ENCODE peak calls at places on chromosome 5, in five cellular contexts. T, D, M, B and X are unnamed samples.

GRCh38 chr5:174204914-174205313 is 159.4 kb downstream of the NSG2 start:
- DNase-seq in M (no peak), T (no peak), B (no peak), D (no peak), X (no peak)

GRCh38 chr5:14123551-14123950 is 19.6 kb upstream of the TRIO start:
- DNase-seq in T (no peak), B (no peak), M (no peak), D (no peak), X (no peak)

GRCh38 chr5:38783011-38783551 is 62.7 kb upstream of the OSMR start:
- DNase-seq in D (no peak), T (no peak), M (no peak), B (no peak), X (no peak)

GRCh38 chr5:140011297-140011802 is 31.7 kb downstream of the NRG2 start:
- DNase-seq in B (peak; percentile 75), M (no peak), D (no peak), T (no peak), X (no peak)

GRCh38 chr5:147669113-147669869 is 113.2 kb downstream of the JAKMIP2 start:
- DNase-seq in D (no peak), M (no peak), T (no peak), B (no peak), X (no peak)

GRCh38 chr5:67268233-67269011 is 71.8 kb upstream of the CD180 start:
- DNase-seq in D (peak; percentile 69), B (no peak), M (no peak), T (peak; percentile 55), X (no peak)

GRCh38 chr5:122816726-122817125 is 28.7 kb upstream of the SNX24 start:
- DNase-seq in B (no peak), T (no peak), D (no peak), M (no peak), X (no peak)

GRCh38 chr5:164312801-164313200 is 807.4 kb downstream of the MAT2B start:
- DNase-seq in M (no peak), B (no peak), D (no peak), T (no peak), X (no peak)

GRCh38 chr5:53170748-53171349 is 61.3 kb upstream of the MOCS2 start:
- DNase-seq in M (peak; percentile 19), T (no peak), B (peak; percentile 59), D (no peak), X (no peak)

GRCh38 chr5:180491496-180491895 is 2.7 kb upstream of the CNOT6 start:
- DNase-seq in T (peak; percentile 20), M (no peak), D (no peak), B (no peak), X (no peak)

GRCh38 chr5:179906294-179906794 is 1.4 kb downstream of the TBC1D9B start:
- DNase-seq in B (no peak), D (no peak), M (no peak), T (no peak), X (no peak)

DNA sequence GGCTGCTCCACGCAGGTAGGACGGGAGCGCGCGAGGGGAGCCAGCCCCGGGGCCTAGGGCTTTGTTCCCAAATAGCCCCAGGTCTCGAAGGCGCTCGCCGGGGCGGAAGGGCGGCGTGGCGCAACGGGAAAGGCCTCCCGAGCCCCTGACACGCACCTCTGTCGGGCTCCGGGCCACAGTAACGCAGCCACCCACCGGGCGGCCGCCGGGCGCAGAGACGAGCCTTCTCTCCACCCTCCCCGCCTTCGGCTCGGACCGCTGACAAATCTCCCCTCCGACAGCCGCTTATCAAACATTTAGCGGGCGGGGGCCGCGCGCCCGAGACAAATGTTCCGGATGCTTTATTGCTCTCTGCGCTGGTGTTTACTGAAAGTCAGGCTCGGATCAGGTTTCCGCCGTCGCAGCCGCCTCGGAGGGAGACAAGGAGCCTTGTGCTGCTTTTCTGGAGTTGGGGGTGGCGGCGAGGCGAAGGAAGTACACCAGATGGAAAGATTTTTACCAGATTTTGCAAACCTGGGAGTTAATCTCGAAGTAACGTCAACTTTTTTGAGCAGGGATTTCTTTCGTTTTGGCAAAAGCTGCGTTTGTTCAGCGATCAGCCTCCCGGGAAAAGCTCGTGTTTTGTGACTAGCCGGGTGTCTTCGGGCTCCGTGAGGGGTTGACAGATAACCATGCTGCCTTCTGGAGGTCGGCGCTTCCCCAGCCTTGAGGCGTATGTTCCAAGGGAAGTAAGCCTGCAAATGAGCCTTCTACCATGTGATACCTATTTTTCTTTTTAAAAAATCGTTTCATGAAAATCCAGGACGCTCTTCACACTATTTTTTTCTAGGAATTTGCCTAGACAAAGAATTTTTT is 956 bp downstream of the RGMB start:
- DNase-seq in D (peak; percentile 72), T (peak; percentile 62), B (peak; percentile 65), M (peak; percentile 63), X (peak; percentile 34)
- TF ChIP-seq CTCF in D (no peak), T (peak; percentile 14), B (no peak), M (no peak), X (no peak)

GRCh38 chr5:133287500-133287899 is 235.7 kb downstream of the HSPA4 start:
- DNase-seq in B (peak; percentile 49), M (peak; percentile 60), D (peak; percentile 55), T (no peak), X (no peak)
- TF ChIP-seq CTCF in B (peak; percentile 67), M (no peak), D (no peak), T (peak; percentile 32), X (no peak)

GRCh38 chr5:141369994-141370848 is at the start of gene PCDHGB3:
- DNase-seq in T (no peak), B (peak; percentile 82), D (no peak), M (no peak), X (no peak)
- TF ChIP-seq CTCF in T (no peak), B (peak; percentile 73), D (no peak), M (no peak), X (no peak)

DNA sequence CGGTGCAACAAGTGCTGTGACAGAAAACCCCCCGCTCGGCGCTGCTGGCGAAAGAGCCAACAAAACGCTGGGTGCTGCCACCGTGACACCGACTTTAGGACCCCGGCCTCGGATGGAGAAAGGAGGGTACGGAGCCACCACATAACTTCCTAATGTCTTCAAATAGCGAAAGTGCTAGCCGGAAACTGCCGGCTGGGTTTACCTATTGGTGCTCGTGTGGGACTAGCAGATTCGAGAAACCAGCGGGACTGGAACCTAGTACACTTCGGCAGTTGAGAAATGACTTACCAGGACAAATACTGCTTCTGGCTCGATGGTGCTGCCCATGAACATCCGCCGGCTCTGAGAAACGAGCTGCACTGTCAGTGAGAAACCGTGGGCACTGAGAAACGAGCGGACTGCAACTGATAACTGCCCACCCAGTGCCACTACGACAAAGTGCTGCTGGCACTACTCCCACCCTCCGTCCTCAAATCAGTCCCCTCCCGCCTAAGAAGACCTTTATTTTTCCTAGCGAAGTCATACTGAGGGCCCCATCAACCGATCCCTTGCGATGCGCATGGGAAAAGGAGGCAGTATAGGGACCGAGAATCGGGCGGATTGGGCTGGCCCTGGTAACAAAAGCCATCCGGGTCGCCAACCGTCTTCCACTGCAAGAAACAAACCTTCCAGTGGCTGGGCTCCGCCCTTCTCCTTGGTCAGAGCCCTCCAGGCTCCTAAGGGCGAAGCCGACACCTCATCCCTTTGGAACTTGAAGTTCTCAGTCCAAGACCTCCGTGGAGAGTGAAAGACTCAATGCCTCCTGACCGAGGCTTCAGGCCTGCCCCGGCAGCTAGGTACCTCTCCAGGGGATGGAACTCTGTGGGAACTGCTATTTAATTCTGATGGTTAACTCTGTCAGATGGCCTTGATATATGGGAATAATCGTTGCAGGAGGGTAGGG is 27.0 kb upstream of the ANXA2R start:
- DNase-seq in T (peak; percentile 77), D (peak; percentile 87), B (peak; percentile 89), M (peak; percentile 82), X (peak; percentile 66)
- TF ChIP-seq CTCF in T (no peak), D (no peak), B (no peak), M (no peak), X (no peak)

GRCh38 chr5:151153300-151153699 is 4.3 kb downstream of the ANXA6 start:
- DNase-seq in D (no peak), T (no peak), B (no peak), M (no peak), X (no peak)
- TF ChIP-seq CTCF in D (no peak), T (no peak), B (no peak), M (no peak), X (no peak)

GRCh38 chr5:151320481-151320880 is 16.9 kb upstream of the SLC36A3 start:
- DNase-seq in M (no peak), B (no peak), D (no peak), T (no peak), X (no peak)

GRCh38 chr5:151315998-151316597 is 12.5 kb upstream of the SLC36A3 start:
- DNase-seq in T (peak; percentile 80), D (peak; percentile 85), M (peak; percentile 80), B (peak; percentile 73), X (peak; percentile 76)

GRCh38 chr5:151313357-151313756 is 9.8 kb upstream of the SLC36A3 start:
- DNase-seq in D (no peak), B (no peak), M (no peak), T (no peak), X (no peak)

DNA sequence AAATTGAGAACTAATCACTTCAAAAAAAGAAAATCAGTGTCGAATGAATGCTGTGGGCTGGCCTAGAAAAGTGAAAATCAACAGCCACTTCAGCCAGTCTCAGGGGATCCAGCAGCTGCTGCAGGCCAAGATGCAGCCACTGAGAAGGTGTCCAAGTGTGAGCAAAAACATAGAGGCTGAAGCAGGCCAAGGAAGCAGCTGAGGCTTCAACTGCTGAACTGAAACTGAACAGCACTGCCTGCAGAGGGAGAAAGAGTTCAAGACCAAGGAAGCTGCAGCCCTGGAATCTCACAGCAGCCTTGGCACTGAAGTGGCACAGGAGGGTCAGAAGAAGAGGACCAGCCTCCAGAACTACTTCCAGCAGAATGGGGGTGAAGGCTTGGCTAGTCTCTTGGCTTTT is 15.8 kb upstream of the SLC36A3 start:
- DNase-seq in T (no peak), M (peak; percentile 6), B (peak; percentile 62), D (no peak), X (no peak)
- TF ChIP-seq CTCF in T (no peak), M (no peak), B (peak; percentile 26), D (no peak), X (no peak)

GRCh38 chr5:127910307-127910956 is 173.1 kb upstream of the SLC12A2 start:
- DNase-seq in D (no peak), B (no peak), M (no peak), T (no peak), X (no peak)

GRCh38 chr5:127909821-127910220 is 173.7 kb upstream of the SLC12A2 start:
- DNase-seq in T (no peak), D (no peak), B (no peak), M (no peak), X (no peak)

GRCh38 chr5:127906562-127907204 is 176.9 kb upstream of the SLC12A2 start:
- DNase-seq in B (peak; percentile 23), T (no peak), M (no peak), D (no peak), X (no peak)

GRCh38 chr5:127907907-127908306 is 175.7 kb upstream of the SLC12A2 start:
- DNase-seq in M (no peak), B (peak; percentile 37), T (no peak), D (no peak), X (no peak)

GRCh38 chr5:127909078-127909477 is 174.5 kb upstream of the SLC12A2 start:
- DNase-seq in D (no peak), T (no peak), M (peak; percentile 40), B (peak; percentile 74), X (no peak)
- TF ChIP-seq CTCF in D (no peak), T (peak; percentile 12), M (peak; percentile 59), B (peak; percentile 72), X (no peak)

GRCh38 chr5:57184322-57184721 is 10.5 kb downstream of the GPBP1 start:
- DNase-seq in D (no peak), M (no peak), T (no peak), B (peak; percentile 6), X (no peak)
- TF ChIP-seq CTCF in D (no peak), M (no peak), T (no peak), B (no peak), X (no peak)